ENCODE peak calls at places on chromosomes 12 and 14, in eight cellular contexts. W is AG04450, G is A673, X is neural progenitor cell, A is ascending aorta, S is upper lobe of right lung, Q is tibial nerve, E is dorsolateral prefrontal cortex. J is an unnamed sample.

GRCh38 chr12:79262938-79263337 is 398.4 kb downstream of the SYT1 start:
- DNase-seq in W (no peak), G (no peak), X (peak), A (no peak), S (no peak), Q (no peak), E (no peak), J (no peak)

GRCh38 chr12:46815792-46816191 is 10.0 kb downstream of the SLC38A4 start:
- DNase-seq in W (no peak), G (no peak), X (no peak), A (no peak), S (no peak), Q (no peak), E (no peak), J (no peak)

GRCh38 chr12:123431951-123432886 is 4.3 kb downstream of the RILPL2 start:
- DNase-seq in W (no peak), G (no peak), X (no peak), A (no peak), S (peak), Q (no peak), E (no peak), J (no peak)

GRCh38 chr12:6430124-6430989 is 14.4 kb upstream of the CD27 start:
- DNase-seq in W (peak), G (peak), X (no peak), A (peak), S (peak), Q (peak), E (peak), J (peak)

GRCh38 chr14:55889124-55889523 is 229.1 kb upstream of the PELI2 start:
- DNase-seq in W (no peak), G (no peak), X (no peak), A (no peak), S (no peak), Q (no peak), E (no peak), J (no peak)

GRCh38 chr14:100019156-100019882 is 45.9 kb upstream of the EVL start:
- DNase-seq in W (no peak), G (no peak), X (peak), A (no peak), S (no peak), Q (no peak), E (peak), J (no peak)

GRCh38 chr14:93879362-93879983 is 47.7 kb upstream of the FAM181A start:
- DNase-seq in W (no peak), G (no peak), X (no peak), A (no peak), S (peak), Q (no peak), E (no peak), J (no peak)

GRCh38 chr14:59707778-59708635 is 131.4 kb upstream of the CCDC175 start:
- DNase-seq in W (no peak), G (peak), X (no peak), A (no peak), S (no peak), Q (no peak), E (no peak), J (peak)

GRCh38 chr12:4700621-4701026 is 19.6 kb upstream of the GALNT8 start:
- DNase-seq in W (peak), G (no peak), X (peak), A (peak), S (no peak), Q (peak), E (no peak), J (no peak)

GRCh38 chr12:124906606-124907261 is 7.7 kb downstream of the UBC start:
- DNase-seq in W (peak), G (peak), X (peak), A (peak), S (peak), Q (peak), E (peak), J (peak)

GRCh38 chr14:60114881-60115280 is 23.2 kb downstream of the PCNX4 start:
- DNase-seq in W (no peak), G (no peak), X (no peak), A (no peak), S (no peak), Q (no peak), E (no peak), J (no peak)

GRCh38 chr12:55642275-55643068 is 5.8 kb downstream of the OR10P1 start:
- DNase-seq in W (no peak), G (no peak), X (no peak), A (no peak), S (no peak), Q (no peak), E (no peak), J (no peak)

GRCh38 chr14:89648510-89648909 is 231.5 kb upstream of the FOXN3 start:
- DNase-seq in W (no peak), G (no peak), X (no peak), A (no peak), S (no peak), Q (no peak), E (no peak), J (no peak)

GRCh38 chr14:70133461-70133860 is 55.3 kb downstream of the SLC8A3 start:
- DNase-seq in W (no peak), G (no peak), X (no peak), A (no peak), S (no peak), Q (no peak), E (no peak), J (no peak)

GRCh38 chr12:10669533-10669932 is 4.3 kb downstream of the STYK1 start:
- DNase-seq in W (no peak), G (no peak), X (no peak), A (no peak), S (no peak), Q (no peak), E (no peak), J (no peak)
- H3K4me3 ChIP-seq in W (no peak), G (no peak), X (no peak), A (no peak), S (no peak), Q (no peak), E (no peak), J (no peak)

GRCh38 chr14:92607702-92608429 is 94.3 kb downstream of the RIN3 start:
- DNase-seq in W (no peak), G (no peak), X (no peak), A (no peak), S (no peak), Q (no peak), E (no peak), J (no peak)
- H3K27ac ChIP-seq in W (no peak), G (no peak), X (no peak), A (no peak), S (no peak), Q (no peak), E (no peak), J (no peak)

DNA sequence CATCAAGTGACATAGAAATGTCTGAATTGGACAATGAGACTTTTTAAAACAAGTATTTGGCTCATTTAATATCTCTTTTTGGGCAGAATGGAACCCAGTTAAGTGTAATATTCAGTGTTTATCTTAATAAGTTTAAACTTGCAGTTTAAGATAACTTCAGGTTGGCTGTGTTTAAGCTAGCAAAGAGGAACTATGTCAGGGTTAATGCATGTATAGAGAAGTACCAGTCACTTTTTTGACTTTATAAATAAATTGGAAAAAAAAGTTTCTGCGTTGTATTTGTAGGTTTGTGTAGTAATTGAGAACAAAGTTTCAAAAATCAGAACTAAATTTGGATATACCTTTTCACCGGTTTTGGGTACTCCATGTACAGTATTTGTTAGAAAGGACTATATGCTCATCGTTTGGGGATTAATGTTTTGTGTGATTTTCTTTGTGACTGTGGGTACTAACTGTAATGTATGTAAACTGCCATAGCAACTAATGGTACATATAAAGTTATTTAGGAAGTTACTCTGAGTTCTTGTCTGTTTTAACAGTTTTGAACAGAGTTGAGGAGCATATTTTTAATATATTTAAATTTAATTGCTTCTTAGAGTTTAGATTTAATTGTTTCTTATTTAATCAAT is 4.5 kb downstream of the HMGA2 start:
- DNase-seq in W (no peak), G (no peak), X (no peak), A (no peak), S (no peak), Q (no peak), E (no peak), J (no peak)
- H3K4me3 ChIP-seq in W (peak), G (peak), X (peak), A (no peak), S (no peak), Q (no peak), E (no peak), J (no peak)

DNA sequence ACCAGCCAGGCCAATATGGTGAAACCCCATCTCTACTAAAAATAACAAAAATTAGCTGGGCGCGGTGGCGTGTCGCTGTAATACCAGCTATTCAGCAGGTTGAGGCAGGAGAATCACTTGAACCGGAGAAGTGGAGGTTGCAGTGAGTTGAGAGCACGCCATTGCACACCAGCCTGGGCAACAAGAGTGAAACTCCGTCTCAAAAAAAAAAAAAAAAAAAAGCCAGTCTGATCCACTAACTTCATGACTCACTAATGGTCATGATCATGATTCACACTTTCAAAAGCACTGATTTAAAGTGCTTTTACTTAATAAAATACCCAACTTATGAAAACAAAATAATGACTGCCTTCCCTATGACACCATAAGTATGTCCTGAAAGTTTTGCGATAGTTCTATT is 38.4 kb upstream of the CPM start:
- DNase-seq in W (no peak), G (no peak), X (no peak), A (no peak), S (no peak), Q (no peak), E (no peak), J (no peak)
- H3K27ac ChIP-seq in W (no peak), G (no peak), X (no peak), A (no peak), S (peak), Q (no peak), E (no peak), J (no peak)

GRCh38 chr14:24437020-24437735 is 5.4 kb downstream of the SDR39U1 start:
- DNase-seq in W (no peak), G (peak), X (no peak), A (no peak), S (no peak), Q (no peak), E (no peak), J (no peak)
- H3K4me3 ChIP-seq in W (no peak), G (no peak), X (no peak), A (no peak), S (no peak), Q (no peak), E (no peak), J (no peak)

DNA sequence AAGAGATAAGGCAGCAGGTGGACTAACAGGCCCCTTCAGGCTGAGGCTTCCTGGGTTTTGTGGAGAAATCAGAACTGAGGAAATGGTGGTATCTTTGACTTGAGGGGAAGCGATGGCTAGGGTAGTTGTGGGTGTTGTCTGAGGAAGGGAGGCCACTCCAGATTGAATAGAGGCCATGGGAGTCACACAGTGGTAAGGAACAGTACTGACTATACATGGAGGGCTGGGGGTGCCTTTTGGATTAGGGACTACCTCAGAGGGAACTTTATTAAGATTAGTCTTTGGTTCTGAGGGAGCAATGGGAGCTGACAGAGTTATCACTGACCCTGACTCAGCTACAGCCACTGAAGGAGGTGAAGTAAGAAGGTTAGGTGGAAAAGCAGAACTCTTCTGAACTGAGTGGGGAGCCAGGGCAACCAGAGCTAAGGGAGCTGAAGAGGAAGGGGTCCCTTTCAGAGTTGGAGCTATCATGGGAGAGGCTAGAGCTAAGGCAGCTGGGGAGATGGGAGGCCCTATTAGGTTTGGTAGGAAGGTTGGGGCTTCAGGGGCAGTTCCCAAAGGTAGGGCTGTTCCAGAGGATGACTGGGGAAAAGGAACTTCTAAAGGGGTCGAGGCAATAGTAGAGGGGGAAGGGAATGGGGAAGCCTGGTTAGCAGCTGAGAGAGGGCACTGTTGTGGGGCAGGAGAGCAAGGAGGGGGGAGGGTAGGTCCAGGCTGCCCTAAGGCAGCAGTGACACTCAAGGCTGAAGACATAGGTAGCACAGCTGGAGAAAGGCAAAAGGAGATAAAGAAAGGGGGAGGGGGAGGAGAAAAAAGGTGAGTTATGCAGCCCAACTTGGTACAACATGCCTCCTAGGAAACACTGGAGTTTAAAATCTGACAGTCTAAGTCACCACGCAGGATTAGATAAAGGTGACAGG is 4.1 kb downstream of the NACA start:
- DNase-seq in W (no peak), G (no peak), X (no peak), A (no peak), S (peak), Q (no peak), E (no peak), J (peak)
- H3K27ac ChIP-seq in W (peak), G (peak), X (no peak), A (peak), S (peak), Q (no peak), E (no peak), J (no peak)

DNA sequence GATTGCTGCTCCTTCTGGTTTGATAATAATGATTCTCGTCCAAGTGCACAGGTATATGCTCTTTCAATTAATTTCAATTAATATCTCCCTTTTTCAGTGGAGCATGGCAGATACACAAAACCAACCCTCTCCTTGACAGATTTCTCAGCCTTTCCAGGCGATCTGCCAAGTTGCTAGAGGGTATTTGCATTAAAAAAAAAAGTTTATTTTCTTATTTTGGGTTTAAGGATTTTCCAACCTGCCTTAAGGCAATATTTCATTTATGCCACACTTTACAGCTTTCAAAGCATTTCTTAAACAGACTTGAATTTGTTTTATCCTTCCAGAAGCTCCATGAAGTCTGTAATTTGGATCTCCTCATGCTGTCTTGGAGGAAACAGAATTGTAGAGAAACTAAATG is 2.1 kb downstream of the DGLUCY start:
- DNase-seq in W (no peak), G (peak), X (no peak), A (no peak), S (no peak), Q (no peak), E (no peak), J (no peak)
- H3K4me3 ChIP-seq in W (no peak), G (no peak), X (no peak), A (peak), S (peak), Q (no peak), E (peak), J (no peak)

GRCh38 chr12:114670257-114670955 is 13.6 kb downstream of the TBX3 start:
- DNase-seq in W (no peak), G (no peak), X (no peak), A (no peak), S (no peak), Q (no peak), E (no peak), J (no peak)
- H3K27ac ChIP-seq in W (peak), G (no peak), X (no peak), A (no peak), S (peak), Q (no peak), E (no peak), J (peak)

GRCh38 chr14:95547272-95547625 is 12.4 kb downstream of the GLRX5 start:
- DNase-seq in W (no peak), G (no peak), X (no peak), A (no peak), S (no peak), Q (no peak), E (no peak), J (no peak)
- H3K4me3 ChIP-seq in W (no peak), G (no peak), X (no peak), A (no peak), S (no peak), Q (no peak), E (no peak), J (no peak)